ENCODE peak calls at places on chromosomes 2 and 18, in nine cellular contexts. V is heart right ventricle, I is GM12878, C is transverse colon, E is uterus, F is pancreas, J is WERI-Rb-1, H is PC-3, Q is psoas muscle. X is an unnamed sample.

GRCh38 chr2:55153564-55154315 is 78.4 kb downstream of the CLHC1 start:
- DNase-seq in V (no peak), I (no peak), C (no peak), E (no peak), F (no peak), J (no peak), H (no peak), Q (no peak), X (no peak)

GRCh38 chr2:139992711-139993345 is 1212.6 kb upstream of the NXPH2 start:
- DNase-seq in V (no peak), I (no peak), C (no peak), E (no peak), F (no peak), J (no peak), H (no peak), Q (no peak), X (no peak)

GRCh38 chr18:41974661-41975286 is 19.7 kb downstream of the PIK3C3 start:
- DNase-seq in V (no peak), I (no peak), C (no peak), E (no peak), F (no peak), J (no peak), H (no peak), Q (no peak), X (no peak)

GRCh38 chr2:173459363-173459762 is 104.7 kb downstream of the CDCA7 start:
- DNase-seq in V (no peak), I (no peak), C (no peak), E (no peak), F (no peak), J (no peak), H (no peak), Q (no peak), X (no peak)

GRCh38 chr2:30234180-30234971 is 3.0 kb downstream of the LBH start:
- DNase-seq in V (no peak), I (no peak), C (peak), E (peak), F (no peak), J (no peak), H (peak), Q (peak), X (no peak)

GRCh38 chr2:14642499-14642898 is 10.0 kb downstream of the LRATD1 start:
- DNase-seq in V (no peak), I (no peak), C (no peak), E (no peak), F (no peak), J (no peak), H (no peak), Q (no peak), X (no peak)

GRCh38 chr2:240131941-240132650 is 4.0 kb downstream of the COPS9 start:
- DNase-seq in V (no peak), I (no peak), C (no peak), E (no peak), F (peak), J (no peak), H (no peak), Q (no peak), X (no peak)

GRCh38 chr2:113754989-113755689 is 1.3 kb downstream of the SLC35F5 start:
- DNase-seq in V (no peak), I (no peak), C (no peak), E (no peak), F (no peak), J (no peak), H (peak), Q (no peak), X (no peak)

GRCh38 chr2:150548527-150548926 is 61.1 kb upstream of the RND3 start:
- DNase-seq in V (no peak), I (no peak), C (no peak), E (no peak), F (no peak), J (peak), H (peak), Q (no peak), X (no peak)

GRCh38 chr18:55189972-55190371 is 230.7 kb upstream of the CCDC68 start:
- DNase-seq in V (no peak), I (no peak), C (no peak), E (no peak), F (no peak), J (peak), H (no peak), Q (no peak), X (no peak)

GRCh38 chr2:409523-409922 is 121.6 kb upstream of the ALKAL2 start:
- DNase-seq in V (no peak), I (no peak), C (no peak), E (no peak), F (no peak), J (no peak), H (no peak), Q (no peak), X (no peak)

GRCh38 chr2:156003780-156004179 is 328.7 kb downstream of the NR4A2 start:
- DNase-seq in V (no peak), I (no peak), C (no peak), E (no peak), F (no peak), J (no peak), H (no peak), Q (no peak), X (no peak)

GRCh38 chr2:156006721-156007618 is 325.6 kb downstream of the NR4A2 start:
- DNase-seq in V (peak), I (no peak), C (no peak), E (no peak), F (no peak), J (no peak), H (no peak), Q (peak), X (no peak)

GRCh38 chr2:156004460-156004859 is 328.1 kb downstream of the NR4A2 start:
- DNase-seq in V (no peak), I (no peak), C (no peak), E (no peak), F (no peak), J (no peak), H (no peak), Q (no peak), X (no peak)

GRCh38 chr2:156005531-156005930 is 327.0 kb downstream of the NR4A2 start:
- DNase-seq in V (peak), I (no peak), C (no peak), E (no peak), F (no peak), J (no peak), H (no peak), Q (no peak), X (no peak)

GRCh38 chr2:156005999-156006712 is 326.4 kb downstream of the NR4A2 start:
- DNase-seq in V (no peak), I (no peak), C (no peak), E (no peak), F (no peak), J (no peak), H (peak), Q (no peak), X (no peak)
- TF ChIP-seq CTCF in V (no peak), I (no peak), C (no peak), E (no peak), F (no peak), J (peak), H (peak), Q (no peak), X (no peak)

DNA sequence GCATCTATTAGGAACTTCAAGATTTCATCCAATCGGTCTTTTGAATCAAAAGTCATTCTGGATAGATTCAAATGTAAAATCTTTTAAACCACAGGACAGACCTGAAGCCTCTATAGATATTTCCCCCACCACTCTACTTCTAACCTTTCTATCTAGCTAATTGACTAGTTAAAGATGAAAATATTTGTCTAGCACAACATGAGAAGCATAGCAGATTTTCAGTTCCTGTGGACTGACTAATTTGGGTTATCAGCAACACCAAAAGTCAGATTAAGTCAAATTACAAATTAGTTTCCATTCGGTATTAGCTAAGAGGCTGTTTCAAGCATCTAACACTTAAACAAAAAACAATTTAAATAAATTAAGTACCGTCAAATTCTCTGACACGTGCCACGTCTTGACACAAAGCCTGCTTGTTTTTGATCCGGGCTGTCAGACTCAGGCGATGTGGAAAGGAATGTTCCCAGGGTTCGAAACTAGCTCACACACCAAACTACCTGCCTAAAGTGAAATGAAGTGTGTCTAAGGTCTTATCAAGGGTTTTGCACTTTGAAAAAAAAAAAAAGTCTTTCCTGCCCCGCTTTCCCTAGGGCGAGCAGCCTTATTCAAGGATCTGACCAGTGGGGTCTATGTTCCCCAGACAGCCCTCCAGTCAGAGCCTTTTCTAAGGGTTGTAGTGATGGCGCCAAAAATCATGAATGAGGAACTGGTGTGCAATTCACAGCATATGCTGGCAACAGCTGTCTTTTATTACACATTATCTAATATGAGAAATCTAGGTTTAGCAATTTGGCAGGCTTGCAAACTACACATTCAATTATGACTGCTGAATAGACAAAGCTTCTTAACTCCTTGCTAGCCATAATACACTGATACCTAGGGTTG is 4.7 kb downstream of the CYTIP start:
- DNase-seq in V (no peak), I (no peak), C (no peak), E (no peak), F (no peak), J (no peak), H (no peak), Q (no peak), X (no peak)
- H3K4me3 ChIP-seq in V (no peak), I (peak), C (no peak), E (no peak), F (no peak), J (no peak), H (no peak), Q (no peak), X (no peak)

DNA sequence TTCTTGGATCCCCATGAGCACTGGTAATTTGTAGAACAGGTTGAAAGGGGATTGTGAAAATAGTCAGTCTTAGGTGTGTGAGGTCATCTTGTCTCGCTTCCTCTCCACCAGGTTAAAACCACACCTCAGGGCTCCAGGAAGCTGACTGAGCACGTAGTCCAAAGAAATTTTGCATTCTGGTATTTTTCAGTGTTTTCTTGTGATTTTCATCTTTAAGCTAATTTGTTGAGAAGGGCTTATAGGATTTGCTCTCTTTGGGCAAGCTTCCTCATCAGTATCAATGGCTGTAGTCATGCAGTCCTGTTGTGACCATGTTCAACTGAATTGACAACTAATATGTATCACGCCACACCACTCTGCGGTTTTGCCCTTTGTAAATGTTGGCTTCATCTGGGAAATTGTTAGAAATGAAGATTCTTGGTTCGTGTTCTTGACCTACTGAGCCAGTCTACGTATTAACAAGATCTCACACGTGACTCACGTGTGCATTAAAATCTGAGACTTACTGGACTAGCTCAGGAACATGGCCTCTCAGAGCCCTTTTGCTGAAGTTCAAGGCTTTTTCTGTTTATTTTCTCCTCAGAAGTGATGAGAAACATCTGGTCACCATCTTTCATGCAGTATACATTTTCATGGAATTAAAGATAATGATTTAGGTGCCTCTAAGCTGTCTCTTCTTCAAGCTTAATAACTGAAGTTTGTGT is 32.7 kb downstream of the FMNL2 start:
- DNase-seq in V (no peak), I (peak), C (no peak), E (no peak), F (no peak), J (no peak), H (no peak), Q (no peak), X (no peak)
- H3K27ac ChIP-seq in V (no peak), I (no peak), C (no peak), E (no peak), F (no peak), J (no peak), H (no peak), Q (no peak), X (no peak)

GRCh38 chr2:24831736-24832421 is 38.7 kb downstream of the CENPO start:
- DNase-seq in V (peak), I (no peak), C (no peak), E (no peak), F (peak), J (no peak), H (no peak), Q (no peak), X (peak)

GRCh38 chr2:24831216-24831615 is 38.0 kb downstream of the CENPO start:
- DNase-seq in V (no peak), I (no peak), C (peak), E (no peak), F (no peak), J (no peak), H (no peak), Q (no peak), X (no peak)

GRCh38 chr2:24830786-24831185 is 37.6 kb downstream of the CENPO start:
- DNase-seq in V (no peak), I (no peak), C (no peak), E (no peak), F (no peak), J (no peak), H (no peak), Q (no peak), X (no peak)

GRCh38 chr2:24828641-24829040 is 35.4 kb downstream of the CENPO start:
- DNase-seq in V (no peak), I (no peak), C (no peak), E (peak), F (no peak), J (no peak), H (no peak), Q (no peak), X (peak)

DNA sequence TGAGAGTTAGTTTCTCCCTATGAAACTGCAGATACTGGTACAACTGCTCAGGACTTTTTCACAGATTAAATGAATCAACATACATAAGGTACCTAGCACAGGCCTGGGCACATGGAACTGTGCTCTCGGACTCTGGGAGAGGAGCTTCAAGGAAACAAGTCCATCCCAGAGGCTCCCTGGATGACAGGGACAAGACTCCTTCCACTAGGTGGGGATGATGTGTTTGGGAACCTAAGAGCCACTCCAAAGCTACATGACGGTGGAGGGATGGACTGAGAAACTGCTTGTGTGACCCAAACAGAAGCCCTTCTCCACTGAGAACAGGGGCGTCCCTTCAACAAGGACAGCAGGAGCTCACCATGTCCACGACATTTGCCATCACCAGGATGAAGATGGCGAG is 37.1 kb downstream of the CENPO start:
- DNase-seq in V (no peak), I (no peak), C (peak), E (no peak), F (no peak), J (no peak), H (peak), Q (no peak), X (no peak)
- TF ChIP-seq CTCF in V (no peak), I (no peak), C (no peak), E (no peak), F (no peak), J (peak), H (peak), Q (no peak), X (peak)

DNA sequence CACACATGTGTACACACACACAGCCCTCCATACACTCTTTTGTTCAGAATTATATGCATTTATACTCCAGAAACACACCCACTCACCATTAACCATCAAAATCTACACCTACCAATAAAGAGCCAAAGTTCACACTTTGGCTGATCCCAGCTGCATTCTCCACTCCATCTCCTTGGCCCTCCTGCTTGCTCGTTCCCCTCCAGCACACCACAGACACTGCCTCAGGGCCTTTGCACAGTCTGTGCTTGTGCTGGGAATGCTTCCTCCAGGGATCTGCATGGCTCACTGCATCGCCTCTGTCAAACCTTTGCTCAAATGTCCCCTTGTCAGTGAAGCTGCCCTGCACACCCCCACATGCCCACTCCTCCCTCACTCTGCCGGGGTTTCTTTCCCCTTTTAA is 46.0 kb downstream of the POMC start:
- DNase-seq in V (no peak), I (no peak), C (no peak), E (no peak), F (no peak), J (no peak), H (no peak), Q (no peak), X (no peak)
- H3K4me3 ChIP-seq in V (no peak), I (no peak), C (no peak), E (no peak), F (no peak), J (no peak), H (no peak), Q (no peak), X (no peak)

GRCh38 chr18:48893559-48894265 is 57.1 kb downstream of the SMAD7 start:
- DNase-seq in V (no peak), I (no peak), C (peak), E (no peak), F (no peak), J (no peak), H (no peak), Q (no peak), X (no peak)

GRCh38 chr18:48893061-48893558 is 57.7 kb downstream of the SMAD7 start:
- DNase-seq in V (no peak), I (no peak), C (no peak), E (no peak), F (no peak), J (no peak), H (no peak), Q (no peak), X (no peak)

GRCh38 chr18:48894266-48894600 is 56.5 kb downstream of the SMAD7 start:
- DNase-seq in V (no peak), I (no peak), C (no peak), E (no peak), F (no peak), J (no peak), H (no peak), Q (no peak), X (no peak)

GRCh38 chr18:48891721-48892120 is 59.0 kb downstream of the SMAD7 start:
- DNase-seq in V (no peak), I (no peak), C (no peak), E (no peak), F (no peak), J (no peak), H (no peak), Q (no peak), X (no peak)

GRCh38 chr18:48892146-48892855 is 58.5 kb downstream of the SMAD7 start:
- DNase-seq in V (no peak), I (no peak), C (no peak), E (no peak), F (no peak), J (no peak), H (no peak), Q (no peak), X (no peak)
- H3K27ac ChIP-seq in V (no peak), I (no peak), C (no peak), E (no peak), F (no peak), J (no peak), H (no peak), Q (no peak), X (no peak)

DNA sequence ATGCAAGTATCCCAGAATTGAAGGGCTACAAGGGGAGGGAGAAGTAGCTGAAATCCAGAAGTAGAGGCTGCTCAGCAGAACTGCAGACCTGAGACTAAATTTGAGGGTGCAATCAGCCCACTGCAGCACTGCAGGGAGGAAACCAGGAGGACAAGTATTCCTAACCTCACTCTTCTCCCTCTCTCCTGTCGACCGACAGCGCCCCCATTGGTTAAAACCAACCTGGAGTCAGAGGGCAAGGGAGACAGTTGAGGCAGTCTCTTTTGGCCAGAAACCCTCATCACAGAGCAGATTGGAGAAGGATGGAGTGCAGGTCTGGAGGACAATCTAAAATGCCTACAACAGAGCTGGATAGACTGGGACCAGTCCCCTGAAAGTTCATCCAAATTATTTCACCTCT is 768.9 kb upstream of the KLHL29 start:
- DNase-seq in V (no peak), I (no peak), C (no peak), E (no peak), F (no peak), J (no peak), H (no peak), Q (no peak), X (no peak)
- TF ChIP-seq CTCF in V (no peak), I (no peak), C (no peak), E (no peak), F (no peak), J (peak), H (no peak), Q (no peak), X (no peak)

GRCh38 chr2:235264121-235264493 is 229.7 kb upstream of the AGAP1 start:
- DNase-seq in V (no peak), I (no peak), C (no peak), E (no peak), F (no peak), J (no peak), H (peak), Q (no peak), X (no peak)
- H3K4me3 ChIP-seq in V (no peak), I (no peak), C (no peak), E (no peak), F (no peak), J (no peak), H (peak), Q (no peak), X (no peak)

X was measured in dorsolateral prefrontal cortex.